ENCODE peak calls at places on chromosomes 16 and 17, in nine cellular contexts. R, T, V, A, Q, M, P, X and K are unnamed samples.

GRCh38 chr16:73527191-73527590 is 479.3 kb upstream of the ZFHX3 start:
- DNase-seq in R (peak; percentile 5), T (no peak), V (no peak), A (no peak), Q (peak; percentile 14), M (no peak), P (no peak), X (no peak), K (peak; percentile 49)

GRCh38 chr17:2782030-2782429 is 14.2 kb upstream of the RAP1GAP2 start:
- DNase-seq in R (peak; percentile 23), T (no peak), V (no peak), A (no peak), Q (no peak), M (no peak), P (no peak), X (no peak), K (peak; percentile 31)

GRCh38 chr17:978110-979093 is 1.2 kb downstream of the NXN start:
- DNase-seq in R (peak; percentile 59), T (no peak), V (no peak), A (no peak), Q (no peak), M (no peak), P (no peak), X (no peak), K (peak; percentile 76)

GRCh38 chr17:76053230-76054111 is 18.8 kb downstream of the SRP68 start:
- DNase-seq in R (peak; percentile 45), T (no peak), V (no peak), A (no peak), Q (no peak), M (peak; percentile 75), P (no peak), X (no peak), K (no peak)

GRCh38 chr17:43356999-43357398 is 41.8 kb upstream of the ARL4D start:
- DNase-seq in R (peak; percentile 82), T (no peak), V (peak; percentile 75), A (no peak), Q (peak; percentile 71), M (no peak), P (no peak), X (no peak), K (peak; percentile 78)

GRCh38 chr17:32558997-32559650 is 72.3 kb downstream of the CDK5R1 start:
- DNase-seq in R (no peak), T (no peak), V (no peak), A (no peak), Q (no peak), M (no peak), P (no peak), X (no peak), K (no peak)

GRCh38 chr16:66908116-66908515 is 10.6 kb downstream of the CDH16 start:
- DNase-seq in R (no peak), T (no peak), V (no peak), A (no peak), Q (no peak), M (no peak), P (no peak), X (no peak), K (no peak)

GRCh38 chr17:64148699-64149098 is 18.8 kb upstream of the ERN1 start:
- DNase-seq in R (no peak), T (no peak), V (no peak), A (no peak), Q (peak; percentile 77), M (peak; percentile 39), P (no peak), X (no peak), K (no peak)

GRCh38 chr17:70324031-70324430 is 154.7 kb downstream of the KCNJ2 start:
- DNase-seq in R (no peak), T (no peak), V (no peak), A (no peak), Q (no peak), M (no peak), P (no peak), X (no peak), K (no peak)

GRCh38 chr17:6712058-6712853 is 913 bp downstream of the SLC13A5 start:
- DNase-seq in R (peak; percentile 92), T (no peak), V (no peak), A (peak; percentile 72), Q (peak; percentile 78), M (peak; percentile 21), P (no peak), X (no peak), K (peak; percentile 59)

GRCh38 chr16:82329504-82330192 is 159.6 kb upstream of the MPHOSPH6 start:
- DNase-seq in R (peak; percentile 3), T (no peak), V (no peak), A (peak; percentile 30), Q (peak; percentile 97), M (no peak), P (no peak), X (peak; percentile 66), K (peak; percentile 94)

GRCh38 chr17:32828822-32829221 is 48.1 kb downstream of the MYO1D start:
- DNase-seq in R (no peak), T (no peak), V (no peak), A (no peak), Q (no peak), M (no peak), P (no peak), X (no peak), K (no peak)

GRCh38 chr16:57478396-57479024 is 7.8 kb downstream of the DOK4 start:
- DNase-seq in R (no peak), T (no peak), V (no peak), A (no peak), Q (no peak), M (no peak), P (no peak), X (no peak), K (no peak)

GRCh38 chr16:69410285-69410990 is 14.0 kb upstream of the CYB5B start:
- DNase-seq in R (peak; percentile 73), T (no peak), V (no peak), A (no peak), Q (no peak), M (no peak), P (no peak), X (no peak), K (peak; percentile 80)

GRCh38 chr17:39194089-39194984 is 3.1 kb downstream of the CACNB1 start:
- DNase-seq in R (peak; percentile 86), T (no peak), V (no peak), A (peak; percentile 79), Q (no peak), M (peak; percentile 72), P (no peak), X (no peak), K (peak; percentile 90)

GRCh38 chr17:38591759-38592241 is 14.0 kb downstream of the SRCIN1 start:
- DNase-seq in R (peak; percentile 60), T (no peak), V (no peak), A (no peak), Q (peak; percentile 96), M (no peak), P (no peak), X (no peak), K (no peak)

GRCh38 chr17:71921726-71922320 is 199.0 kb upstream of the SOX9 start:
- DNase-seq in R (peak; percentile 35), T (no peak), V (no peak), A (no peak), Q (no peak), M (no peak), P (no peak), X (no peak), K (no peak)

GRCh38 chr17:36849871-36850348 is 87.4 kb upstream of the LHX1 start:
- DNase-seq in R (peak; percentile 60), T (no peak), V (peak; percentile 80), A (no peak), Q (no peak), M (peak; percentile 44), P (no peak), X (no peak), K (peak; percentile 57)

GRCh38 chr17:66275651-66276050 is 26.8 kb upstream of the PRKCA start:
- DNase-seq in R (peak; percentile 95), T (no peak), V (peak; percentile 96), A (no peak), Q (peak; percentile 67), M (peak; percentile 81), P (no peak), X (no peak), K (no peak)

GRCh38 chr17:57923182-57923872 is 31.9 kb downstream of the CUEDC1 start:
- DNase-seq in R (no peak), T (no peak), V (no peak), A (no peak), Q (no peak), M (no peak), P (no peak), X (no peak), K (no peak)

GRCh38 chr17:7042507-7043194 is 1.2 kb downstream of the SLC16A11 start:
- DNase-seq in R (no peak), T (peak; percentile 29), V (no peak), A (no peak), Q (no peak), M (peak; percentile 32), P (no peak), X (no peak), K (peak; percentile 63)

GRCh38 chr16:14658063-14658462 is 25.3 kb downstream of the BFAR start:
- DNase-seq in R (no peak), T (no peak), V (no peak), A (no peak), Q (peak; percentile 46), M (peak; percentile 81), P (no peak), X (no peak), K (no peak)

GRCh38 chr17:59427996-59428395 is 96.5 kb downstream of the YPEL2 start:
- DNase-seq in R (peak; percentile 25), T (no peak), V (no peak), A (no peak), Q (no peak), M (no peak), P (no peak), X (no peak), K (no peak)

GRCh38 chr16:48101069-48101674 is 54.6 kb downstream of the ABCC12 start:
- DNase-seq in R (peak; percentile 44), T (peak; percentile 5), V (no peak), A (no peak), Q (no peak), M (no peak), P (no peak), X (no peak), K (no peak)

GRCh38 chr17:1764274-1764673 is 2.4 kb downstream of the SERPINF1 start:
- DNase-seq in R (peak; percentile 38), T (peak; percentile 19), V (no peak), A (no peak), Q (no peak), M (no peak), P (peak; percentile 74), X (no peak), K (peak; percentile 51)

GRCh38 chr17:47703671-47704070 is 9.7 kb downstream of the TBKBP1 start:
- DNase-seq in R (no peak), T (no peak), V (no peak), A (no peak), Q (no peak), M (no peak), P (no peak), X (no peak), K (no peak)

GRCh38 chr17:28334666-28335200 is 539 bp downstream of the IFT20 start:
- DNase-seq in R (peak; percentile 18), T (no peak), V (no peak), A (no peak), Q (no peak), M (no peak), P (no peak), X (no peak), K (no peak)

GRCh38 chr16:56662357-56663354 is 4.9 kb downstream of the MT1F start:
- DNase-seq in R (no peak), T (no peak), V (no peak), A (no peak), Q (no peak), M (no peak), P (no peak), X (no peak), K (peak; percentile 65)

GRCh38 chr16:86602521-86602920 is 24.2 kb downstream of the FOXL1 start:
- DNase-seq in R (no peak), T (no peak), V (no peak), A (no peak), Q (no peak), M (no peak), P (no peak), X (no peak), K (peak; percentile 31)

GRCh38 chr16:58280846-58281301 is 14.0 kb downstream of the PRSS54 start:
- DNase-seq in R (peak; percentile 85), T (no peak), V (no peak), A (no peak), Q (no peak), M (peak; percentile 68), P (no peak), X (no peak), K (no peak)

GRCh38 chr16:58460219-58460610 is 39.7 kb upstream of the NDRG4 start:
- DNase-seq in R (no peak), T (no peak), V (no peak), A (no peak), Q (no peak), M (no peak), P (no peak), X (no peak), K (no peak)